ENCODE peak calls at places on chromosomes 12 and 14, in six cellular contexts. A is kidney, R is neuronal stem cell, F is MM.1S, Q is endothelial cell of umbilical vein, M is NT2/D1. X is an unnamed sample.

GRCh38 chr14:92914087-92914656 is 8.8 kb upstream of the CHGA start:
- DNase-seq in A (no peak), R (peak; percentile 67), F (peak; percentile 25), Q (peak; percentile 17), M (peak; percentile 25), X (peak; percentile 59)

GRCh38 chr12:46915082-46915481 is 89.3 kb upstream of the SLC38A4 start:
- DNase-seq in A (no peak), R (no peak), F (no peak), Q (no peak), M (no peak), X (peak; percentile 68)

GRCh38 chr14:51210594-51210993 is 29.5 kb upstream of the TMX1 start:
- DNase-seq in A (no peak), R (no peak), F (no peak), Q (no peak), M (no peak), X (no peak)

GRCh38 chr12:78192979-78193378 is 362.3 kb downstream of the NAV3 start:
- DNase-seq in A (no peak), R (no peak), F (no peak), Q (no peak), M (no peak), X (peak; percentile 52)

GRCh38 chr12:1044697-1045096 is 53.7 kb downstream of the ERC1 start:
- DNase-seq in A (no peak), R (no peak), F (no peak), Q (peak; percentile 68), M (no peak), X (peak; percentile 73)

GRCh38 chr14:52033131-52033642 is 35.7 kb downstream of the NID2 start:
- DNase-seq in A (no peak), R (no peak), F (no peak), Q (no peak), M (no peak), X (peak; percentile 80)

GRCh38 chr12:51008329-51008728 is 17.9 kb downstream of the SLC11A2 start:
- DNase-seq in A (no peak), R (no peak), F (no peak), Q (no peak), M (no peak), X (no peak)

GRCh38 chr12:52925717-52926595 is 21.1 kb upstream of the KRT8 start:
- DNase-seq in A (no peak), R (no peak), F (no peak), Q (no peak), M (no peak), X (no peak)

GRCh38 chr12:130166306-130166705 is 4.0 kb downstream of the FZD10 start:
- DNase-seq in A (no peak), R (no peak), F (no peak), Q (no peak), M (no peak), X (no peak)

GRCh38 chr12:6792522-6793201 is 3.3 kb downstream of the CD4 start:
- DNase-seq in A (no peak), R (no peak), F (no peak), Q (no peak), M (no peak), X (peak; percentile 3)

GRCh38 chr14:100586520-100587247 is 533 bp downstream of the BEGAIN start:
- DNase-seq in A (peak; percentile 76), R (no peak), F (no peak), Q (no peak), M (no peak), X (peak; percentile 43)

GRCh38 chr14:66974397-66975025 is 214.7 kb upstream of the GARIN2 start:
- DNase-seq in A (no peak), R (no peak), F (no peak), Q (peak; percentile 5), M (no peak), X (peak; percentile 37)

GRCh38 chr14:92649934-92650545 is 98.4 kb downstream of the LGMN start:
- DNase-seq in A (peak; percentile 73), R (no peak), F (no peak), Q (no peak), M (no peak), X (peak; percentile 60)

GRCh38 chr12:6536894-6537579 is 2.7 kb downstream of the GAPDH start:
- DNase-seq in A (no peak), R (no peak), F (no peak), Q (no peak), M (no peak), X (peak; percentile 16)

GRCh38 chr12:117830471-117830870 is 138.3 kb downstream of the KSR2 start:
- DNase-seq in A (no peak), R (no peak), F (no peak), Q (no peak), M (no peak), X (no peak)

GRCh38 chr12:93782854-93783253 is 105.7 kb downstream of the CRADD start:
- DNase-seq in A (no peak), R (no peak), F (no peak), Q (no peak), M (no peak), X (peak; percentile 48)

GRCh38 chr12:101946233-101946611 is 68.8 kb downstream of the DRAM1 start:
- DNase-seq in A (no peak), R (no peak), F (no peak), Q (no peak), M (no peak), X (no peak)

GRCh38 chr14:69850086-69850735 is 29.0 kb upstream of the SMOC1 start:
- DNase-seq in A (no peak), R (no peak), F (no peak), Q (no peak), M (no peak), X (peak; percentile 2)

GRCh38 chr12:93591137-93591868 is 18.8 kb downstream of the SOCS2 start:
- DNase-seq in A (peak; percentile 93), R (no peak), F (peak; percentile 49), Q (peak; percentile 47), M (peak; percentile 54), X (peak; percentile 89)

GRCh38 chr14:94423465-94424056 is 29.0 kb downstream of the SERPINA11 start:
- DNase-seq in A (peak; percentile 82), R (peak; percentile 72), F (peak; percentile 25), Q (peak; percentile 41), M (peak; percentile 68), X (peak; percentile 87)

GRCh38 chr12:68560823-68561422 is 49.8 kb upstream of the RAP1B start:
- DNase-seq in A (no peak), R (no peak), F (no peak), Q (no peak), M (no peak), X (peak; percentile 11)

GRCh38 chr12:12007713-12008231 is 63.0 kb upstream of the BCL2L14 start:
- DNase-seq in A (no peak), R (no peak), F (no peak), Q (no peak), M (no peak), X (no peak)

GRCh38 chr12:12008931-12009611 is 61.7 kb upstream of the BCL2L14 start:
- DNase-seq in A (no peak), R (peak; percentile 76), F (no peak), Q (no peak), M (peak; percentile 100), X (peak; percentile 28)

GRCh38 chr12:12008232-12008850 is 62.4 kb upstream of the BCL2L14 start:
- DNase-seq in A (no peak), R (no peak), F (no peak), Q (no peak), M (peak; percentile 80), X (no peak)

GRCh38 chr12:12011880-12012260 is 58.9 kb upstream of the BCL2L14 start:
- DNase-seq in A (no peak), R (no peak), F (no peak), Q (no peak), M (no peak), X (no peak)

DNA sequence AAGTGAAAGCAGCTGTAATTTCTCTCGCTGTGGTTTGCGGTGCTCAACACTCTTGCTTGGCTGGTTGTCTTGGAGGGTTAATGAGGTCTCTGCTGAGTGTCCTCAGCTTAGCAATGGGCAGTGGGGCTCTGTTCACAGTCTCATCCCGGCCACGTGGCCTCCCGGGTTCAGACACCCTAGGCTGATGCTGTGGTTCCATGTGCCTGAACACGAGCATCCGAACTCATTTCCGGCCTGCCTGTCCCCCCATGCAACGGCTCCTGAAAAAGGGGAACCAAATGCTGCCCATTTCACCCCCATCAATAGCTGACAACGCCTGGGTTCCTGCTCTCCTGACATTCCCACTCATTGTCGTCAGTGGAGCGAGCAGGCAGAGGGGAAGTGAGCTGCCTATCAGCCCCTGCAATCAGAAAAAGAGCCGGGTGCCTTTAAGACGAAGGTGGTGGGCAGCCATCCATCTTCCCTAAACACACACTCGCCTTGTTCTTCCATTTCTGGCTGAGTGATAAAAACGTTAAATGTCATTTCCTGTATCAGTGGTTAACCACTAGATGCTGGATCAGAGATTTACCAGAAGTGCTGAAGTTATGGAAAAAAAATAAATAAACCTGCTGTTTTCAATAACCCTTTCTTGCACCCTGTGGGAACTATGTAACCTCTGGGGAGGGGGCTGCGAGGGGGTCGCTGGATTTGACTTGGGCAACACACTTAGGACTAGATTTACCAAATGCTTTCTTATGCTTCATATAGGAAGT is 60.3 kb upstream of the BCL2L14 start:
- DNase-seq in A (no peak), R (no peak), F (peak; percentile 69), Q (no peak), M (no peak), X (no peak)
- H3K9ac ChIP-seq in A (no peak overlapping the region), R (peak overlapping the region; percentile 39), F (no peak overlapping the region), Q (no peak overlapping the region), M (peak overlapping the region; percentile 33), X (no peak overlapping the region)

DNA sequence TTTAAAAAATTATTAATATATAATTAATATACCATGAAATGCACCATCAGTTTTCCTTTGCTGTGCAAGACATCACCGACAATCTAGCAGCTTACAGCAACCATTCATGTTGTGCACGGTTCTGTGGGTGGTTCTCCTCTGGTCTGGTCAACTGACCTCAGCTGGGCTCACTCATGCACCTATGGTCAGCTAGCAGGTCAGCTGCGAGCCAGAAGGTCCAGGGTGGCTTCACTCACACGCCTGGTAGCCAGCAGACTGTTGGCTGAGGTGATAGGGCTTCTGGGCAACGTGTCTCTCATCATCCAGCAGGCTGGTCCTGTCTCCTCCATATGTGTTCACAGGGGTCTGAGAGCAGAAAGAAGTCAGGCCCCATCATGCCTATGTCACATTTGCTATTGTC is 210.4 kb downstream of the KIF26A start:
- DNase-seq in A (no peak), R (no peak), F (no peak), Q (no peak), M (no peak), X (no peak)
- H3K4me1 ChIP-seq in A (no peaks in the 10 kb centered on the region), R (no peaks in the 10 kb centered on the region), F (no peaks in the 10 kb centered on the region), Q (no peaks in the 10 kb centered on the region), M (peaks cover 3% of the 10 kb centered on the region), X (no peaks in the 10 kb centered on the region)

GRCh38 chr12:113088037-113088436 is 31.5 kb downstream of the DTX1 start:
- DNase-seq in A (no peak), R (no peak), F (no peak), Q (no peak), M (no peak), X (no peak)
- H3K9ac ChIP-seq in A (peak overlapping the region; percentile 0), R (no peak overlapping the region), F (no peak overlapping the region), Q (no peak overlapping the region), M (no peak overlapping the region), X (no peak overlapping the region)

DNA sequence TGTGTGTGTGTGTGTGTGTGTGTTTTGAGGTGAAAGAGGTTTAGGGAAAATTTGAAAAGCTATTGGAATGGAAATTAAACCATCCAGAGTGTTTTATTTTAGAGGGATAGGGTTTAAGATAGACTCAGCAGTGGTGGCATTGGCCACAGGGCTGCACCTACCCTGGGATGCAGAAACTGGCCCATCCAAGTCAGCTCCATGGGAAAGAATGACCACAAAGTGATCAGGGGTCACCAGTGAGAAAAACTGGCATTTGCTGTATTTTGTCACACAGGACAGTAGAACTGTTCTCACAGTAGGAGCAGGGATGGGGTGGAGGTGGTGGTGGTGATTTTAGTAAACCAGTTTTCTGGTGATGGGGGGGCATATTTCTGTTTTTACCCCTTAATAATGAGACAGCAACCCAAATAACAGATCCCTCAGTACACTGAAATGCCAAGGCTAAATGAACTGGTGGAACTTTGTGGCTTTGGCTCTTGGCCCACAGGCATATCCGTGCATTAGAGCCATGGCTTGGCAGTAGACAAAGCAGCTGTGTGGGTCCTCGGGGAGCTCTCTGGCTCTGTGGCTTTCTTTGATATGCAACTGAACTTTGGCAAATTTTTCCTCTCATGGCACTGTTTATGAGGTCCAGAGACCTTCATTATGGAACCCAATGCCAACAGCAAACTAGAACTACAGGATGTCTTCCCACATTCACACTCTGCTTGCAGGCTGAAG is 348.3 kb downstream of the ZFP36L1 start:
- DNase-seq in A (no peak), R (no peak), F (no peak), Q (peak; percentile 30), M (no peak), X (peak; percentile 73)
- H3K4me1 ChIP-seq in A (peaks cover 6% of the 10 kb centered on the region), R (peaks cover 3% of the 10 kb centered on the region), F (no peaks in the 10 kb centered on the region), Q (no peaks in the 10 kb centered on the region), M (no peaks in the 10 kb centered on the region), X (peaks cover 44% of the 10 kb centered on the region)